ENCODE peak calls at places on chromosomes 2 and 18, in four cellular contexts. F, V, H and B are unnamed samples.

GRCh38 chr2:46034535-46034934 is 262.7 kb upstream of the EPAS1 start:
- DNase-seq in F (no peak), H (no peak), V (no peak), B (peak)

GRCh38 chr2:12090590-12090989 is 344.2 kb downstream of the LPIN1 start:
- DNase-seq in F (no peak), V (no peak), H (no peak), B (no peak)

GRCh38 chr2:191170301-191170636 is 19.5 kb upstream of the STAT4 start:
- DNase-seq in F (no peak), V (no peak), H (no peak), B (no peak)

GRCh38 chr2:232420463-232421188 is 14.0 kb downstream of the ALPG start:
- DNase-seq in V (peak), F (no peak), H (no peak), B (peak)

GRCh38 chr18:47262397-47263196 is 11.1 kb upstream of the SKOR2 start:
- DNase-seq in H (no peak), V (no peak), F (no peak), B (no peak)

GRCh38 chr2:21820271-21820670 is 696.5 kb downstream of the TDRD15 start:
- DNase-seq in H (no peak), V (no peak), F (no peak), B (no peak)

GRCh38 chr2:134410831-134411231 is 157.0 kb downstream of the MGAT5 start:
- DNase-seq in H (no peak), V (no peak), F (no peak), B (no peak)

GRCh38 chr18:40813116-40813515 is 1141.9 kb upstream of the PIK3C3 start:
- DNase-seq in H (no peak), F (no peak), V (no peak), B (no peak)

GRCh38 chr2:100819365-100820345 is at the start of gene NPAS2:
- DNase-seq in V (peak), F (peak), H (no peak), B (peak)

GRCh38 chr2:644871-645270 is 32.3 kb downstream of the TMEM18 start:
- DNase-seq in V (no peak), H (no peak), F (no peak), B (no peak)

GRCh38 chr2:137048455-137048854 is 283.1 kb downstream of the THSD7B start:
- DNase-seq in F (no peak), H (no peak), V (peak), B (no peak)

GRCh38 chr2:220619525-220620267 is 952.4 kb downstream of the EPHA4 start:
- DNase-seq in V (no peak), F (no peak), H (no peak), B (no peak)

GRCh38 chr2:240565267-240566202 is 2.7 kb upstream of the RNPEPL1 start:
- DNase-seq in H (peak), F (peak), V (peak), B (no peak)

GRCh38 chr2:238163494-238164198 is 4.9 kb downstream of the ERFE start:
- DNase-seq in F (no peak), V (no peak), H (no peak), B (no peak)

GRCh38 chr18:49858309-49859005 is 45.1 kb upstream of the ACAA2 start:
- DNase-seq in V (peak), H (no peak), F (peak), B (peak)

DNA sequence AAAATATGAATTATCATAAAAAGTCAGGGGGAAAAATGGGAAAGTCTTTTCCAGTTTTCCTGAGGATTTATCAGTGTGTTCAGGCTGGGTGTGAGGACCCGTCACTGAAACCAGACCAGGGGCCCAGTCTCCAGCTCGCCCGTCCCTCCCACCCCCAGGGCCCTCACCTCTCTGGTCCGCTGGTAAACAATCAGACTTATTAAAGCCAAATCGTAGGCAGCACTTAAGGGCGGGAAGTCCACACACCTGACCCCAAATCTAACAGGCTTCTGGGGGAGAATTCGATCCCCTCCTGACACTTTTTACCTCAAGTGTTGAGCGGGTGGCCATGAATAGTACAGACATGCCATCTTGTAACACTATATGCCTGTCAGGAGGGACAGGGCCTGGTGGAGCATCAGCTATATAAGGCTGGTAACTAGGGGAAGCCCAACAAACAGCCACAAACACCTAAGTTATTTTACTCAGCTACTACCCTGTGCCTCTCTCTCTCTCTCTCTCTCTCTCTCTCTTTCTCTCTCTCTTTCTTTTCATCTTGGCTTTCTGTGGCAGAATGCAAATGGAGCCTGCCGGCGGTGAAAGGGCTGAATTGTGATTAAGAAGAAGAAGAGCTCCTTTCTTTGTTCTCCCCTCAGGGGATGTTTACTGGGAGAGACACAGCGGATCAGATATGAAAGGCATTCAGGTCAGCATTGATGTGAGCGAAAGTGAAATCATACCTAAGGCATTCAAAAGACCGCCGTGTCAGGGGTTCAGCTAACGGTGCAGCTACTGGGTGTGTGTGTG is 9.5 kb downstream of the ZEB2 start:
- DNase-seq in V (peak), H (peak), F (no peak), B (no peak)
- TF ChIP-seq FOXM1 in V (no peak), H (no peak), F (no peak), B (no peak)

DNA sequence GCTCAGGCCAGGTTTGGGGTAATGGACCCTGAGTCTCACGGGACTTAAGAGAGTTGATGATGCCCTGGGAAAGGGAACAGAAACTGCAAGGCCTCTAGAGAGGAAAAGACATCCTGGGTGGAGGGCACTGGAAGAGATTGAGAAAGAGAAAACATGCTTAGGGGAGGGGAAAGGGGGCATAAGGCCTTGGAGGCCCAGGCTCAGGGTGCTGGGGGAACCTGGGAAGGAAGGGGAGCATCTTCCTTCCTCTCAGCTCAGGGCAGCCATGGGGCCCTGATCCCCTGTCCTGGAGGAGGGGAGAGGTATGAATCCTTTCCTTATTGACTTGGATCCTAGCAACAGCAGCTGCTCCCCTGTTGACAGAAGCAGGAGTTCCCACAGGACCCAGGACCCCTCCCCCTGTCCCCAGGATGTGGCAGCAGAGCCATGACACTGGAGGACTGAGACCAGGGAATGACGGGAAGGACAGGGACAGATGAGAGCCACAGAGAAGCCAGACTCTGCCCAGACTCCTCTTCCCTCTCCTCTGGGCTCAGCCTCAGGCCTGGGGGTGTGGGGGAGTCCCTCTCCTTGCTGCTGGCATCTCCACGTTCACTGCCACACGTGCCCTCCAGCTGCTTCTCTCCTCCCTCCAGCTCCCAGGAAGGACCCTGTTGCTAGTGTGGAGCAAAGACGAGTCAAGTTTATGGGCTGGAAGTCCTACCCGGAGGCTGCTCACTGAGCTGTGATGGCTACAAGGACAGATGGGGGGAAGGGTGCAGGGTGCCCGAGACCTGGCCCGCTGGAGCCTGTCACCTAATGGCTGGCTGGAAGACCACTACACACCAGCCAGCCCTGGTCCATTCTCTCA is 834 bp downstream of the GPBAR1 start:
- DNase-seq in F (no peak), H (no peak), V (no peak), B (no peak)
- TF ChIP-seq BHLHE40 in F (no peak), H (no peak), V (no peak), B (no peak)

GRCh38 chr2:235627682-235628081 is 133.8 kb downstream of the AGAP1 start:
- DNase-seq in F (no peak), V (no peak), H (no peak), B (no peak)

GRCh38 chr2:235626658-235627057 is 132.8 kb downstream of the AGAP1 start:
- DNase-seq in H (no peak), F (no peak), V (no peak), B (no peak)

GRCh38 chr2:235619544-235619943 is 125.7 kb downstream of the AGAP1 start:
- DNase-seq in H (no peak), F (no peak), V (no peak), B (no peak)

GRCh38 chr2:235621736-235622135 is 127.9 kb downstream of the AGAP1 start:
- DNase-seq in H (no peak), F (no peak), V (no peak), B (no peak)

GRCh38 chr2:235623052-235623451 is 129.2 kb downstream of the AGAP1 start:
- DNase-seq in H (no peak), F (no peak), V (no peak), B (no peak)
- TF ChIP-seq SP1 in H (no peak), F (no peak), V (no peak), B (no peak)

GRCh38 chr18:79624356-79624961 is 55.1 kb upstream of the CTDP1 start:
- DNase-seq in H (peak), F (no peak), V (no peak), B (no peak)
- TF ChIP-seq FOXM1 in H (no peak), F (no peak), V (no peak), B (no peak)

GRCh38 chr18:8987250-8987649 is 115.2 kb upstream of the NDUFV2 start:
- DNase-seq in V (no peak), H (no peak), F (no peak), B (no peak)
- TF ChIP-seq BHLHE40 in V (no peak), H (no peak), F (no peak), B (no peak)

GRCh38 chr2:230330725-230331124 is 3.7 kb downstream of the SP140L start:
- DNase-seq in V (no peak), H (no peak), F (no peak), B (no peak)
- TF ChIP-seq SP1 in V (no peak), H (no peak), F (no peak), B (no peak)

DNA sequence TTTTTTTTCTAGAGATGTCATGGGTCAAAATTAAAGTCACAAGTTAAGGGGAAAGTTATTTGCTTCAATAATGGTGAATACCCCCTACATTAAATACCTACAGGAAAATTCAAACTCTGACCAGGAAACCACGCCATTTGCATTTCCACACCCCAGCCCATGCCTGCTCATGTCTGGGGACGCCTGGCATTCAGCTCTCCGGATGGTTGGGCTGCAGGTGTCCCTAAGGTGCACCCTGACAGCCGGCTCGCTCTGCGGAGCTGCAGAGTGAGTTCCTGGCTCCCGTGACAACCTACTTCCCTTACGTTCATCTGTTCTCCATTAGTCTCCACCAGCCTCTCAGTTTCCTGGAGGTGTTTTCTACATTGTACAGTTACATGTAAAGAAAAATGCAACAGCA is 122.7 kb upstream of the RIOK3 start:
- DNase-seq in V (no peak), H (peak), F (no peak), B (no peak)
- TF ChIP-seq FOXM1 in V (no peak), H (no peak), F (no peak), B (no peak)

GRCh38 chr2:215697496-215697895 is 261.6 kb upstream of the FN1 start:
- DNase-seq in F (no peak), V (no peak), H (no peak), B (no peak)

GRCh38 chr2:215698566-215698965 is 262.7 kb upstream of the FN1 start:
- DNase-seq in H (no peak), F (no peak), V (no peak), B (no peak)

GRCh38 chr2:215699018-215699417 is 263.1 kb upstream of the FN1 start:
- DNase-seq in H (no peak), V (no peak), F (no peak), B (no peak)

GRCh38 chr2:215702116-215702905 is 266.4 kb upstream of the FN1 start:
- DNase-seq in H (no peak), V (peak), F (no peak), B (no peak)

DNA sequence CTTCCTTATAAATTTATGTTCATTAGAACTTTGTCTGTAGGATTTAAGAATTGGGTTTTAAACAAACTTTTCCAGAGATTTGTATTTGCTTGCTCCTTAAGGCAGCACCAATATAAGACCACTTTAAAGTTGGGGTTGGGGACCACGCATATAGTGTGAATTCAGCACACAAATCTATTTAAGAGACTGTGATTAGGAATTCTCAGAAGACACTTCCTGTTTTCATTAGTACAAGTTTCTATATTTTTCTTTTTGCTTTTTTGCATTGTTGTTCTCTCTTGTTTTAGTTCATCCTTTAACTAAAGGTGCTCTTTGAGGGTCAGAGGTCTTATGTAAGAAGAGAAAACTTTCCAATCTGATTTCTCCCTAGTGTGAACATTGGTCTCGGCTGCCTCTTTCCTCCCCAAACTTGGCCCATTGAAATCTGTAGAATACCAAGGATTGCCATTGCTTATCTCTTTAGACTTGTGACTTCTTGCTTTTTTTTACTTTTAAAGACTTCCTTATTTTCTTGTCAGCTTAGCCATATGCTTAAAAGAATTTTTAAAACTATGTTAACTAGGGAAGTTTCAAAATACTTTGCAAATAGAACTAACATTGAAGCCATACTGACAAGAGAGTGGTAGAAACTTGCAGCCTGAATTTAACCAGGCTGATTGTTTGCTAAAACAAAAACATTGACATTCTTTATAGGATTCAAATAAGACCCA is 264.0 kb upstream of the FN1 start:
- DNase-seq in F (no peak), H (no peak), V (no peak), B (no peak)
- TF ChIP-seq BHLHE40 in F (no peak), H (no peak), V (no peak), B (no peak)

GRCh38 chr2:223524066-223524465 is 78.1 kb downstream of the SCG2 start:
- DNase-seq in F (no peak), V (no peak), H (no peak), B (no peak)
- TF ChIP-seq SP1 in F (no peak), V (no peak), H (no peak), B (no peak)

DNA sequence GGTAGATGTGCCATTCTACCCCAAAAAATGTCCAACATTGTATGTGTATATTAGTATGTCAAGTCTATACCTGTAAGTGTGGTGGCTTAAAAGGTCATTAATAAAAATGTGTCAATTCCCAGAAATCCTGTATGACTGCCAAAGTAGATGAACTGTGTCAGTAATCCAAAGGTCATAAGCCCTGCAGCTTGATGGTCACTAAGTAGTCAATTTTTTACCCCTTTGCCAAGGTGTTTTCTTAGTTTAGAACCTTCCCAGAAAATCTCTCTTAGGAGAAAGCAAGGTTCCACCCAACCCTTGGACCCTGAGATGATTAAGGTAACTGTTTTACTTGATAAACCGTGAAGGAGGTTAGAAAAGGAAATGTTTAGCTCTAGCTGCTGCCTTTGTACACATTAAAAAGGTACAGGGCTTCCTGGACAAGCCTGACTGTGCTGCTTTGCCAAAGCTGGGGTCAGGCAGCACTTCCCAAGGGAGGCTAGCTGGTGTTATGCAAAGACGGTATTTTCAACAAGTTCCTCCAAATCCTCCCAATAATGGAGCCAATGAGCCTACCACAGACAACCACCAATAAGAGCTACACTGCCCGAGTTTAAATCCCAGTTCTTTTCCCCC is 24.4 kb upstream of the LRP2 start:
- DNase-seq in V (no peak), F (no peak), H (no peak), B (no peak)
- TF ChIP-seq FOXM1 in V (no peak), F (no peak), H (no peak), B (no peak)